ENCODE peak calls at places on chromosomes 11 and 22, in six cellular contexts. P is HS-5; W is stimulated activated CD8-positive, alpha-beta memory T cell treated with anti-CD3 and anti-CD28 coated beads, Interleukin-15, amount 100 ng/mL, for 4 hours; N is MV-4-11; J is M059J; A is activated CD8-positive, alpha-beta memory T cell treated with anti-CD3 and anti-CD28 coated beads, Interleukin-2, amount 50 U/mL, for 48 hours. S is an unnamed sample.

GRCh38 chr22:27992294-27993165 is 73.5 kb upstream of the PITPNB start:
- DNase-seq in P (no peak), W (no peak), N (no peak), J (no peak), A (peak; percentile 25), S (no peak)

GRCh38 chr11:130202818-130203671 is 43.5 kb downstream of the ST14 start:
- DNase-seq in P (no peak), W (no peak), N (no peak), J (no peak), A (no peak), S (no peak)

GRCh38 chr22:43957871-43958270 is 2.6 kb downstream of the SAMM50 start:
- DNase-seq in P (no peak), W (no peak), N (no peak), J (peak; percentile 32), A (no peak), S (no peak)

GRCh38 chr11:64539239-64539638 is 51.8 kb upstream of the SLC22A12 start:
- DNase-seq in P (no peak), W (no peak), N (no peak), J (no peak), A (no peak), S (no peak)

GRCh38 chr11:121416909-121417567 is 35.1 kb upstream of the SORL1 start:
- DNase-seq in P (peak; percentile 59), W (no peak), N (peak; percentile 100), J (peak; percentile 97), A (peak; percentile 73), S (no peak)

GRCh38 chr11:2175659-2176058 is 4.0 kb upstream of the TH start:
- DNase-seq in P (no peak), W (no peak), N (no peak), J (peak; percentile 94), A (no peak), S (no peak)

GRCh38 chr11:45412521-45412920 is 126.4 kb upstream of the SYT13 start:
- DNase-seq in P (no peak), W (no peak), N (no peak), J (no peak), A (no peak), S (no peak)

GRCh38 chr22:17271711-17272451 is 52.6 kb upstream of the ADA2 start:
- DNase-seq in P (no peak), W (no peak), N (no peak), J (no peak), A (no peak), S (no peak)

GRCh38 chr11:94132152-94132558 is 3.5 kb downstream of the PANX1 start:
- DNase-seq in P (peak; percentile 67), W (no peak), N (no peak), J (peak; percentile 97), A (no peak), S (no peak)

GRCh38 chr11:7538023-7538422 is 24.2 kb downstream of the PPFIBP2 start:
- DNase-seq in P (no peak), W (no peak), N (no peak), J (peak; percentile 27), A (no peak), S (no peak)

GRCh38 chr11:102172127-102172848 is 62.0 kb downstream of the YAP1 start:
- DNase-seq in P (peak; percentile 82), W (no peak), N (no peak), J (peak; percentile 52), A (no peak), S (no peak)

GRCh38 chr11:57073121-57073520 is 84.4 kb downstream of the OR5AK2 start:
- DNase-seq in P (no peak), W (no peak), N (no peak), J (peak; percentile 32), A (no peak), S (no peak)

GRCh38 chr22:47047321-47048122 is 285.1 kb downstream of the TBC1D22A start:
- DNase-seq in P (no peak), W (no peak), N (no peak), J (no peak), A (no peak), S (no peak)

GRCh38 chr11:109205312-109205711 is 216.7 kb upstream of the C11orf87 start:
- DNase-seq in P (no peak), W (no peak), N (no peak), J (no peak), A (no peak), S (no peak)

GRCh38 chr11:78564037-78564888 is 10.4 kb downstream of the NARS2 start:
- DNase-seq in P (peak; percentile 53), W (no peak), N (peak; percentile 66), J (peak; percentile 71), A (no peak), S (peak; percentile 52)

GRCh38 chr22:37109242-37109917 is at the start of gene TMPRSS6:
- DNase-seq in P (no peak), W (no peak), N (no peak), J (no peak), A (no peak), S (no peak)

GRCh38 chr11:17686185-17686980 is 33.0 kb upstream of the MYOD1 start:
- DNase-seq in P (no peak), W (no peak), N (no peak), J (no peak), A (no peak), S (no peak)